ENCODE peak calls at places on chromosomes 7 and 10, in five cellular contexts. V, B, A, U and K are unnamed samples.

GRCh38 chr7:1027285-1028043 is 16.9 kb upstream of the GPR146 start:
- DNase-seq in V (no peak), U (no peak), B (peak), A (no peak), K (peak)

GRCh38 chr10:31319602-31320178 is 674 bp downstream of the ZEB1 start:
- DNase-seq in B (peak), V (no peak), U (no peak), A (peak), K (no peak)

GRCh38 chr7:16889851-16890443 is 8.2 kb upstream of the AGR3 start:
- DNase-seq in V (no peak), A (no peak), U (no peak), B (no peak), K (no peak)

GRCh38 chr10:1408656-1409358 is 328.5 kb downstream of the ADARB2 start:
- DNase-seq in A (no peak), B (no peak), U (no peak), V (no peak), K (no peak)

GRCh38 chr7:5477723-5478531 is 54.3 kb upstream of the TNRC18 start:
- DNase-seq in V (no peak), A (no peak), B (peak), U (no peak), K (peak)

GRCh38 chr7:44398953-44399574 is 73.7 kb upstream of the CAMK2B start:
- DNase-seq in B (no peak), A (no peak), U (no peak), V (no peak), K (no peak)

GRCh38 chr7:27423290-27423689 is 180.7 kb downstream of the EVX1 start:
- DNase-seq in V (no peak), U (no peak), A (no peak), B (no peak), K (no peak)

GRCh38 chr10:33273295-33274002 is 61.0 kb downstream of the NRP1 start:
- DNase-seq in B (peak), A (peak), U (no peak), V (no peak), K (no peak)

GRCh38 chr10:120508393-120508792 is 51.4 kb downstream of the PLPP4 start:
- DNase-seq in U (no peak), B (no peak), A (no peak), V (peak), K (no peak)